ENCODE peak calls at places on chromosomes 4 and X, in four cellular contexts. One of them, this sample, is unnamed.

GRCh38 chr4:40957281-40957680 is 207.5 kb downstream of the NSUN7 start:
- DNase-seq in CD4-positive, CD25-positive, alpha-beta regulatory T cell: no peak
- DNase-seq in CD8-positive, alpha-beta T cell: no peak
- DNase-seq in pancreas: no peak
- DNase-seq in this sample: no peak

GRCh38 chrX:40171513-40172168 is 73.9 kb upstream of the BCOR start:
- DNase-seq in CD4-positive, CD25-positive, alpha-beta regulatory T cell: peak
- DNase-seq in CD8-positive, alpha-beta T cell: peak
- DNase-seq in pancreas: no peak
- DNase-seq in this sample: peak

GRCh38 chrX:1465261-1466231 is 12.8 kb upstream of the ASMTL start:
- DNase-seq in CD4-positive, CD25-positive, alpha-beta regulatory T cell: no peak
- DNase-seq in CD8-positive, alpha-beta T cell: peak
- DNase-seq in pancreas: peak
- DNase-seq in this sample: peak

GRCh38 chr4:121189811-121190210 is 25.7 kb upstream of the TNIP3 start:
- DNase-seq in CD4-positive, CD25-positive, alpha-beta regulatory T cell: peak
- DNase-seq in CD8-positive, alpha-beta T cell: peak
- DNase-seq in pancreas: no peak
- DNase-seq in this sample: no peak

GRCh38 chrX:153333821-153334653 is at the start of gene ZNF275:
- DNase-seq in CD4-positive, CD25-positive, alpha-beta regulatory T cell: peak
- DNase-seq in CD8-positive, alpha-beta T cell: peak
- DNase-seq in pancreas: peak
- DNase-seq in this sample: peak

GRCh38 chrX:121308276-121308805 is 260.9 kb downstream of the GLUD2 start:
- DNase-seq in CD4-positive, CD25-positive, alpha-beta regulatory T cell: peak
- DNase-seq in CD8-positive, alpha-beta T cell: no peak
- DNase-seq in pancreas: peak
- DNase-seq in this sample: peak

GRCh38 chrX:79290596-79290995 is 76.5 kb downstream of the ITM2A start:
- DNase-seq in CD4-positive, CD25-positive, alpha-beta regulatory T cell: no peak
- DNase-seq in CD8-positive, alpha-beta T cell: no peak
- DNase-seq in pancreas: no peak
- DNase-seq in this sample: no peak

GRCh38 chrX:41922694-41923171 is 621 bp downstream of the CASK start:
- DNase-seq in CD4-positive, CD25-positive, alpha-beta regulatory T cell: peak
- DNase-seq in CD8-positive, alpha-beta T cell: peak
- DNase-seq in pancreas: peak
- DNase-seq in this sample: peak

GRCh38 chrX:28273751-28274150 is 292.5 kb upstream of the DCAF8L1 start:
- DNase-seq in CD4-positive, CD25-positive, alpha-beta regulatory T cell: no peak
- DNase-seq in CD8-positive, alpha-beta T cell: no peak
- DNase-seq in pancreas: no peak
- DNase-seq in this sample: no peak

GRCh38 chrX:130174051-130174704 is 2.4 kb downstream of the RAB33A start:
- DNase-seq in CD4-positive, CD25-positive, alpha-beta regulatory T cell: no peak
- DNase-seq in CD8-positive, alpha-beta T cell: no peak
- DNase-seq in pancreas: no peak
- DNase-seq in this sample: no peak

GRCh38 chrX:2385224-2385623 is 115.6 kb downstream of the DHRSX start:
- DNase-seq in CD4-positive, CD25-positive, alpha-beta regulatory T cell: no peak
- DNase-seq in CD8-positive, alpha-beta T cell: no peak
- DNase-seq in pancreas: no peak
- DNase-seq in this sample: no peak

GRCh38 chr4:58163172-58163571 is 1053.0 kb upstream of the IGFBP7 start:
- DNase-seq in CD4-positive, CD25-positive, alpha-beta regulatory T cell: no peak
- DNase-seq in CD8-positive, alpha-beta T cell: no peak
- DNase-seq in pancreas: no peak
- DNase-seq in this sample: no peak

GRCh38 chr4:26619784-26620183 is 35.9 kb downstream of the TBC1D19 start:
- DNase-seq in CD4-positive, CD25-positive, alpha-beta regulatory T cell: no peak
- DNase-seq in CD8-positive, alpha-beta T cell: no peak
- DNase-seq in pancreas: no peak
- DNase-seq in this sample: no peak

GRCh38 chrX:152072236-152072635 is 66.1 kb downstream of the MAGEA10 start:
- DNase-seq in CD4-positive, CD25-positive, alpha-beta regulatory T cell: no peak
- DNase-seq in CD8-positive, alpha-beta T cell: no peak
- DNase-seq in pancreas: peak
- DNase-seq in this sample: no peak

GRCh38 chrX:72495041-72495440 is 77.6 kb downstream of the HDAC8 start:
- DNase-seq in CD4-positive, CD25-positive, alpha-beta regulatory T cell: no peak
- DNase-seq in CD8-positive, alpha-beta T cell: no peak
- DNase-seq in pancreas: no peak
- DNase-seq in this sample: no peak

GRCh38 chr4:41154814-41155177 is 59.5 kb downstream of the APBB2 start:
- DNase-seq in CD4-positive, CD25-positive, alpha-beta regulatory T cell: no peak
- DNase-seq in CD8-positive, alpha-beta T cell: no peak
- DNase-seq in pancreas: no peak
- DNase-seq in this sample: no peak

GRCh38 chrX:119240356-119240755 is 4.3 kb downstream of the PGRMC1 start:
- DNase-seq in CD4-positive, CD25-positive, alpha-beta regulatory T cell: no peak
- DNase-seq in CD8-positive, alpha-beta T cell: no peak
- DNase-seq in pancreas: no peak
- DNase-seq in this sample: no peak

GRCh38 chr4:150714462-150715438 is 132.8 kb downstream of the MAB21L2 start:
- DNase-seq in CD4-positive, CD25-positive, alpha-beta regulatory T cell: no peak
- DNase-seq in CD8-positive, alpha-beta T cell: no peak
- DNase-seq in pancreas: no peak
- DNase-seq in this sample: no peak

GRCh38 chr4:103451341-103451740 is 253.2 kb upstream of the CENPE start:
- DNase-seq in CD4-positive, CD25-positive, alpha-beta regulatory T cell: no peak
- DNase-seq in CD8-positive, alpha-beta T cell: no peak
- DNase-seq in pancreas: no peak
- DNase-seq in this sample: no peak

GRCh38 chr4:184671101-184671500 is 21.6 kb downstream of the PRIMPOL start:
- DNase-seq in CD4-positive, CD25-positive, alpha-beta regulatory T cell: no peak
- DNase-seq in CD8-positive, alpha-beta T cell: no peak
- DNase-seq in pancreas: no peak
- DNase-seq in this sample: no peak

GRCh38 chrX:110317079-110317819 is 636 bp downstream of the AMMECR1 start:
- DNase-seq in CD4-positive, CD25-positive, alpha-beta regulatory T cell: peak
- DNase-seq in CD8-positive, alpha-beta T cell: peak
- DNase-seq in pancreas: peak
- DNase-seq in this sample: peak

GRCh38 chr4:5024673-5025072 is 5.4 kb upstream of the CYTL1 start:
- DNase-seq in CD4-positive, CD25-positive, alpha-beta regulatory T cell: no peak
- DNase-seq in CD8-positive, alpha-beta T cell: no peak
- DNase-seq in pancreas: no peak
- DNase-seq in this sample: peak

GRCh38 chr4:188433916-188434315 is 294.7 kb downstream of the TRIML1 start:
- DNase-seq in CD4-positive, CD25-positive, alpha-beta regulatory T cell: no peak
- DNase-seq in CD8-positive, alpha-beta T cell: no peak
- DNase-seq in pancreas: no peak
- DNase-seq in this sample: no peak

GRCh38 chr4:123553279-123553678 is 156.7 kb downstream of the SPRY1 start:
- DNase-seq in CD4-positive, CD25-positive, alpha-beta regulatory T cell: no peak
- DNase-seq in CD8-positive, alpha-beta T cell: no peak
- DNase-seq in pancreas: no peak
- DNase-seq in this sample: no peak

GRCh38 chrX:23434356-23434884 is 99.8 kb downstream of the PTCHD1 start:
- DNase-seq in CD4-positive, CD25-positive, alpha-beta regulatory T cell: no peak
- DNase-seq in CD8-positive, alpha-beta T cell: no peak
- DNase-seq in pancreas: peak
- DNase-seq in this sample: peak

GRCh38 chrX:152821145-152821765 is 9.3 kb downstream of the CETN2 start:
- DNase-seq in CD4-positive, CD25-positive, alpha-beta regulatory T cell: peak
- DNase-seq in CD8-positive, alpha-beta T cell: no peak
- DNase-seq in pancreas: peak
- DNase-seq in this sample: peak

GRCh38 chrX:48896611-48897011 is 957 bp downstream of the TIMM17B start:
- DNase-seq in CD4-positive, CD25-positive, alpha-beta regulatory T cell: no peak
- DNase-seq in CD8-positive, alpha-beta T cell: no peak
- DNase-seq in pancreas: no peak
- DNase-seq in this sample: no peak

GRCh38 chrX:29518100-29518499 is 697.3 kb upstream of the MAGEB2 start:
- DNase-seq in CD4-positive, CD25-positive, alpha-beta regulatory T cell: no peak
- DNase-seq in CD8-positive, alpha-beta T cell: no peak
- DNase-seq in pancreas: no peak
- DNase-seq in this sample: no peak

GRCh38 chr4:158065176-158065575 is 107.6 kb downstream of the GASK1B start:
- DNase-seq in CD4-positive, CD25-positive, alpha-beta regulatory T cell: no peak
- DNase-seq in CD8-positive, alpha-beta T cell: no peak
- DNase-seq in pancreas: no peak
- DNase-seq in this sample: no peak

GRCh38 chr4:156420557-156420956 is 466.9 kb upstream of the CTSO start:
- DNase-seq in CD4-positive, CD25-positive, alpha-beta regulatory T cell: no peak
- DNase-seq in CD8-positive, alpha-beta T cell: no peak
- DNase-seq in pancreas: no peak
- DNase-seq in this sample: no peak

GRCh38 chr4:90715242-90715641 is 588.0 kb downstream of the CCSER1 start:
- DNase-seq in CD4-positive, CD25-positive, alpha-beta regulatory T cell: no peak
- DNase-seq in CD8-positive, alpha-beta T cell: no peak
- DNase-seq in pancreas: no peak
- DNase-seq in this sample: no peak

GRCh38 chrX:125940985-125941384 is 225.1 kb downstream of the DCAF12L2 start:
- DNase-seq in CD4-positive, CD25-positive, alpha-beta regulatory T cell: no peak
- DNase-seq in CD8-positive, alpha-beta T cell: no peak
- DNase-seq in pancreas: no peak
- DNase-seq in this sample: no peak

GRCh38 chr4:83107636-83108035 is 6.9 kb downstream of the PLAC8 start:
- DNase-seq in CD4-positive, CD25-positive, alpha-beta regulatory T cell: peak
- DNase-seq in CD8-positive, alpha-beta T cell: peak
- DNase-seq in pancreas: no peak
- DNase-seq in this sample: no peak

GRCh38 chr4:78059524-78059889 is 2.4 kb downstream of the FRAS1 start:
- DNase-seq in CD4-positive, CD25-positive, alpha-beta regulatory T cell: peak
- DNase-seq in CD8-positive, alpha-beta T cell: no peak
- DNase-seq in pancreas: peak
- DNase-seq in this sample: peak

GRCh38 chr4:153792007-153792892 is 3.4 kb upstream of the SFRP2 start:
- DNase-seq in CD4-positive, CD25-positive, alpha-beta regulatory T cell: peak
- DNase-seq in CD8-positive, alpha-beta T cell: no peak
- DNase-seq in pancreas: peak
- DNase-seq in this sample: peak

GRCh38 chr4:176277162-176277904 is 8.3 kb upstream of the ASB5 start:
- DNase-seq in CD4-positive, CD25-positive, alpha-beta regulatory T cell: peak
- DNase-seq in CD8-positive, alpha-beta T cell: no peak
- DNase-seq in pancreas: peak
- DNase-seq in this sample: peak

GRCh38 chr4:66943117-66943516 is 602.2 kb downstream of the CENPC start:
- DNase-seq in CD4-positive, CD25-positive, alpha-beta regulatory T cell: no peak
- DNase-seq in CD8-positive, alpha-beta T cell: no peak
- DNase-seq in pancreas: no peak
- DNase-seq in this sample: no peak

GRCh38 chr4:143396695-143397094 is 60.0 kb downstream of the GAB1 start:
- DNase-seq in CD4-positive, CD25-positive, alpha-beta regulatory T cell: no peak
- DNase-seq in CD8-positive, alpha-beta T cell: no peak
- DNase-seq in pancreas: no peak
- DNase-seq in this sample: no peak

GRCh38 chr4:143399113-143399949 is 62.7 kb downstream of the GAB1 start:
- DNase-seq in CD4-positive, CD25-positive, alpha-beta regulatory T cell: peak
- DNase-seq in CD8-positive, alpha-beta T cell: no peak
- DNase-seq in pancreas: no peak
- DNase-seq in this sample: no peak

GRCh38 chr4:143395054-143395453 is 58.4 kb downstream of the GAB1 start:
- DNase-seq in CD4-positive, CD25-positive, alpha-beta regulatory T cell: no peak
- DNase-seq in CD8-positive, alpha-beta T cell: no peak
- DNase-seq in pancreas: no peak
- DNase-seq in this sample: no peak

GRCh38 chr4:143397887-143398286 is 61.2 kb downstream of the GAB1 start:
- DNase-seq in CD4-positive, CD25-positive, alpha-beta regulatory T cell: no peak
- DNase-seq in CD8-positive, alpha-beta T cell: no peak
- DNase-seq in pancreas: no peak
- DNase-seq in this sample: no peak

DNA sequence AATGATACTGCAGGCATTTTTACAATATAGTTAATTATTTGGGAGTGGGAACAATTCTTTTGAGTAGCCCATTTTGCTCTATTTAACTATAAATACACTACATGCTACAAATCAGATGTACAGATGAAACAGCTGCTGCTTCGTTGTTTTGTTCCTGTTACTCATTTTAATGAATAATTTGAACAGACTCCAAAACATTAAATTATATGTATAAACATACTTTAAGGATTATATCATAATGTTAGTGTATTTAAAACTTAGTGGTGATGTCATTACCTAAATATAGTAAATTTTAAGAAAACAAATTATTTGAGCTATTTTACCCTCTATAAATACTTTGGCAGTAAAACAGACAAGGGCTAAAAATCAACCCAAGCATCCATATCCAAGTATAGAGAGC is 60.7 kb downstream of the GAB1 start:
- DNase-seq in CD4-positive, CD25-positive, alpha-beta regulatory T cell: no peak
- DNase-seq in CD8-positive, alpha-beta T cell: no peak
- DNase-seq in pancreas: no peak
- DNase-seq in this sample: no peak
- H3K27ac ChIP-seq in CD4-positive, CD25-positive, alpha-beta regulatory T cell: no peak
- H3K27ac ChIP-seq in CD8-positive, alpha-beta T cell: no peak
- H3K27ac ChIP-seq in pancreas: no peak
- H3K27ac ChIP-seq in this sample: no peak

GRCh38 chr4:56640907-56641493 is 40.1 kb downstream of the HOPX start:
- DNase-seq in CD4-positive, CD25-positive, alpha-beta regulatory T cell: no peak
- DNase-seq in CD8-positive, alpha-beta T cell: no peak
- DNase-seq in pancreas: no peak
- DNase-seq in this sample: no peak
- H3K27ac ChIP-seq in CD4-positive, CD25-positive, alpha-beta regulatory T cell: no peak
- H3K27ac ChIP-seq in CD8-positive, alpha-beta T cell: no peak
- H3K27ac ChIP-seq in pancreas: no peak
- H3K27ac ChIP-seq in this sample: no peak

GRCh38 chr4:74320559-74321118 is 12.4 kb downstream of the EPGN start:
- DNase-seq in CD4-positive, CD25-positive, alpha-beta regulatory T cell: peak
- DNase-seq in CD8-positive, alpha-beta T cell: no peak
- DNase-seq in pancreas: peak
- DNase-seq in this sample: peak
- H3K27ac ChIP-seq in CD4-positive, CD25-positive, alpha-beta regulatory T cell: no peak
- H3K27ac ChIP-seq in CD8-positive, alpha-beta T cell: no peak
- H3K27ac ChIP-seq in pancreas: no peak
- H3K27ac ChIP-seq in this sample: no peak

GRCh38 chr4:128310266-128310697 is 22.7 kb upstream of the PGRMC2 start:
- DNase-seq in CD4-positive, CD25-positive, alpha-beta regulatory T cell: no peak
- DNase-seq in CD8-positive, alpha-beta T cell: no peak
- DNase-seq in pancreas: peak
- DNase-seq in this sample: peak

GRCh38 chr4:128306992-128307581 is 19.5 kb upstream of the PGRMC2 start:
- DNase-seq in CD4-positive, CD25-positive, alpha-beta regulatory T cell: no peak
- DNase-seq in CD8-positive, alpha-beta T cell: no peak
- DNase-seq in pancreas: peak
- DNase-seq in this sample: no peak

GRCh38 chr4:128308986-128309385 is 21.4 kb upstream of the PGRMC2 start:
- DNase-seq in CD4-positive, CD25-positive, alpha-beta regulatory T cell: no peak
- DNase-seq in CD8-positive, alpha-beta T cell: no peak
- DNase-seq in pancreas: no peak
- DNase-seq in this sample: no peak

GRCh38 chr4:128311659-128312392 is 24.2 kb upstream of the PGRMC2 start:
- DNase-seq in CD4-positive, CD25-positive, alpha-beta regulatory T cell: no peak
- DNase-seq in CD8-positive, alpha-beta T cell: no peak
- DNase-seq in pancreas: peak
- DNase-seq in this sample: peak

DNA sequence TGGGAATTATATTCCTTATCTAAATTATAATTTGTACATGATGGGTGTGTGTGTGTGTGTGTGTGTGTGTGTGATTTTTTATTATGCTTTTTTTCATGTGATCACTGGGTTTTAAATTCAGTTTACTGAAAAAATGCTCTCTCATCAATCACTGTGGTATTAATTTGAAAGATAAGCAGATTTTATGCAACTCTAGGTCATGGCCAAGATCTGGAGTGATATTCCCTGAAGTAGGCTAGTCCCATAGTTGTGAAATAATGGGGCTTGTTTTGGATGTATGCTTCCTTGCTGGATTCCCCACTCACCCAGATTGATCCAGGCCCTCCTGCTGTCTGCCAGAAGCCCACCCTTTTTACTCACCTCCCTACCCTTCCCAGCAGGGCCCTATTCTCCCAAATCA is 22.0 kb upstream of the PGRMC2 start:
- DNase-seq in CD4-positive, CD25-positive, alpha-beta regulatory T cell: no peak
- DNase-seq in CD8-positive, alpha-beta T cell: no peak
- DNase-seq in pancreas: no peak
- DNase-seq in this sample: no peak
- H3K27ac ChIP-seq in CD4-positive, CD25-positive, alpha-beta regulatory T cell: no peak
- H3K27ac ChIP-seq in CD8-positive, alpha-beta T cell: no peak
- H3K27ac ChIP-seq in pancreas: no peak
- H3K27ac ChIP-seq in this sample: peak